ENCODE peak calls at places on chromosomes 11 and 22, in six cellular contexts. One of them, this sample, is unnamed.

GRCh38 chr11:62593434-62594044 is 2.2 kb upstream of the TUT1 start:
- DNase-seq in spleen: peak
- DNase-seq in Peyer's patch: peak
- DNase-seq in astrocyte of the cerebellum: no peak
- DNase-seq in PC-9: peak
- DNase-seq in brain microvascular endothelial cell: peak
- DNase-seq in this sample: no peak

GRCh38 chr11:6667733-6668374 is 12.2 kb upstream of the DCHS1 start:
- DNase-seq in spleen: no peak
- DNase-seq in Peyer's patch: no peak
- DNase-seq in astrocyte of the cerebellum: peak
- DNase-seq in PC-9: no peak
- DNase-seq in brain microvascular endothelial cell: peak
- DNase-seq in this sample: no peak

GRCh38 chr11:130089669-130090063 is 20.0 kb downstream of the APLP2 start:
- DNase-seq in spleen: no peak
- DNase-seq in Peyer's patch: no peak
- DNase-seq in astrocyte of the cerebellum: no peak
- DNase-seq in PC-9: no peak
- DNase-seq in brain microvascular endothelial cell: no peak
- DNase-seq in this sample: no peak

GRCh38 chr11:134529212-134530096 is 117.4 kb upstream of the B3GAT1 start:
- DNase-seq in spleen: no peak
- DNase-seq in Peyer's patch: peak
- DNase-seq in astrocyte of the cerebellum: no peak
- DNase-seq in PC-9: no peak
- DNase-seq in brain microvascular endothelial cell: no peak
- DNase-seq in this sample: no peak

GRCh38 chr11:5620606-5621521 is 3.9 kb upstream of the TRIM34 start:
- DNase-seq in spleen: no peak
- DNase-seq in Peyer's patch: no peak
- DNase-seq in astrocyte of the cerebellum: peak
- DNase-seq in PC-9: peak
- DNase-seq in brain microvascular endothelial cell: peak
- DNase-seq in this sample: peak

GRCh38 chr11:60314607-60315321 is 12.3 kb upstream of the MS4A6E start:
- DNase-seq in spleen: no peak
- DNase-seq in Peyer's patch: no peak
- DNase-seq in astrocyte of the cerebellum: no peak
- DNase-seq in PC-9: no peak
- DNase-seq in brain microvascular endothelial cell: no peak
- DNase-seq in this sample: no peak

GRCh38 chr11:60370811-60371297 is 7.5 kb upstream of the MS4A7 start:
- DNase-seq in spleen: no peak
- DNase-seq in Peyer's patch: no peak
- DNase-seq in astrocyte of the cerebellum: no peak
- DNase-seq in PC-9: peak
- DNase-seq in brain microvascular endothelial cell: peak
- DNase-seq in this sample: no peak

GRCh38 chr11:117663826-117664225 is 133.2 kb downstream of the DSCAML1 start:
- DNase-seq in spleen: peak
- DNase-seq in Peyer's patch: no peak
- DNase-seq in astrocyte of the cerebellum: no peak
- DNase-seq in PC-9: no peak
- DNase-seq in brain microvascular endothelial cell: no peak
- DNase-seq in this sample: no peak

GRCh38 chr11:66388746-66389386 is 17.3 kb upstream of the SLC29A2 start:
- DNase-seq in spleen: peak
- DNase-seq in Peyer's patch: peak
- DNase-seq in astrocyte of the cerebellum: peak
- DNase-seq in PC-9: peak
- DNase-seq in brain microvascular endothelial cell: peak
- DNase-seq in this sample: no peak

GRCh38 chr11:64268687-64269379 is 15.6 kb downstream of the BAD start:
- DNase-seq in spleen: peak
- DNase-seq in Peyer's patch: peak
- DNase-seq in astrocyte of the cerebellum: no peak
- DNase-seq in PC-9: peak
- DNase-seq in brain microvascular endothelial cell: peak
- DNase-seq in this sample: no peak

GRCh38 chr11:17547051-17547577 is at the start of gene OTOG:
- DNase-seq in spleen: no peak
- DNase-seq in Peyer's patch: no peak
- DNase-seq in astrocyte of the cerebellum: no peak
- DNase-seq in PC-9: peak
- DNase-seq in brain microvascular endothelial cell: no peak
- DNase-seq in this sample: no peak

GRCh38 chr11:63909621-63910506 is 7.1 kb downstream of the RCOR2 start:
- DNase-seq in spleen: no peak
- DNase-seq in Peyer's patch: no peak
- DNase-seq in astrocyte of the cerebellum: no peak
- DNase-seq in PC-9: no peak
- DNase-seq in brain microvascular endothelial cell: no peak
- DNase-seq in this sample: no peak

DNA sequence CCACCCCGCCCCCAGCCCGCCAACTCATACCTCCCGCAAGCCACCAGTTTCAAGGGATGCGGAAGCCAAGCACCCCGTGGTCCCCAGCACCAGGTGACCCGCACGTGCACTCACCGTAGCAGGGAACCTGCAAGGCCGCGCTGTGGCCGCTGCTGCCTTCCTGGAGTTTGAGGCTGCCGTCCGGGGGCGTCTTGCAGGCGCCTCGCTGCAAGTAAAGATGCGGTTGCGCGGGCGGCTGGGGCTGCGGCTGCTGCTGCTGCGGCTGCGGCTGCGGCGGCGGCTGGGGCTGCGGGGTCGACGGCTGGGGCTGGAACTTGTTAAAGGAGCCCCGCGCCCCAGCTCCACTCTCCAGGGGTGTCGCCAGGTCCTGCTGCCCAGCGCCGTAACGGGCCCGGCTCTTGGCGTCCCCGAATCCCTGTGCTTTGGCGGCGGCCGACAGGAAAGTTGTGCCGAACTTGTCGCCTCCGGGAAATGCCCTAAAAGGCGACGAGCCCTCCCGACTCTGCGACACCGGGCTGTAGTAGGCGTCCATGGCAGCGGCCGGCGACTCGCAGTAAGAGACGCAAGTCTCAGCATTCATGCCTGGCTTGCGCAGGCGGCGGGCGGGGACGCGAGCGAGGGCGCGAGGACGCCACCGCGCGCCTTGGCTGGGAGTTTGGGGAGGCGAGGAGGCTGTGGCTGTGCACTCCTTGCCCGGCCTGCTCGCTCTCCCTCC is at the start of gene ALX4:
- DNase-seq in spleen: no peak
- DNase-seq in Peyer's patch: no peak
- DNase-seq in astrocyte of the cerebellum: no peak
- DNase-seq in PC-9: no peak
- DNase-seq in brain microvascular endothelial cell: no peak
- DNase-seq in this sample: no peak
- H3K4me3 ChIP-seq in spleen: peak
- H3K4me3 ChIP-seq in Peyer's patch: peak
- H3K4me3 ChIP-seq in astrocyte of the cerebellum: no peak
- H3K4me3 ChIP-seq in PC-9: no peak
- H3K4me3 ChIP-seq in brain microvascular endothelial cell: peak
- H3K4me3 ChIP-seq in this sample: peak

DNA sequence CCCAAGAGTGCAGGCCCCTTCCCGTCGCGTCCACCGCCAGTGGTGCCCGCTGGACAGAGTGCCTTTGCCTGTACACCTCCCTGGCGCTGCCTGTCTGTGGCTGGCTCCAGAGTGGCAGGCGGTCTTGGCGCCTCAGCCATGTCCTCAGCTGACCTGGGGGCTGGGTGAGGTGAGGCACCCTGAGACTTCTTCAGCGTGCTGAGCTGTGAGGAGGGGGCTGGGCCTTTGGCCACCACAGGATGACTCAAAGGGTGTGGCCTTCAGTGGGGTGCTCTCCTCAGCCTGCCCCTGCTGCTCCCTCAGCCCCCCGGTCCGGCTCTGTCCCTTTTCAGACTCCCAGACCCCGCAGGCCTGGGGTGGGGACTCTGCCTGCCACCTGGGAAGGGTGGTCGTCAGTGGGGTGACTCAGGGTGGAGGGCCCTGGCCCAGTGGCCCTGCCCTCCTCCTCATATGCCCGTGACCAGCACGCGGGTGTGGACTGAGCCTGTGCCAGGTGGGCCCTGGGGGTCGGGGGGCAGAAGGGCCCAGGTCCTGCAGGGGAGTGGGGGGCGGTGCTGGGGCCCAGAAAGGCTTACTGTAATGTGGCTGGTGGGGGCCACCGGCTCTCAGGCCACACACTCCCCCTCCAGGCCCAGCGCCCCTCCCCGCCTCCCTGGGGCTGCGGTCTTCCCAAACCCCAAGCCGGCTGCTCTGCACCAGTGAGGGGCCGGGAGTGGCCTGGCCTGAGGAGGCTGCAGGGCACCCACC is 15.9 kb downstream of the CRELD2 start:
- DNase-seq in spleen: peak
- DNase-seq in Peyer's patch: peak
- DNase-seq in astrocyte of the cerebellum: no peak
- DNase-seq in PC-9: peak
- DNase-seq in brain microvascular endothelial cell: no peak
- DNase-seq in this sample: no peak
- H3K4me3 ChIP-seq in spleen: peak
- H3K4me3 ChIP-seq in Peyer's patch: peak
- H3K4me3 ChIP-seq in astrocyte of the cerebellum: peak
- H3K4me3 ChIP-seq in PC-9: no peak
- H3K4me3 ChIP-seq in brain microvascular endothelial cell: no peak
- H3K4me3 ChIP-seq in this sample: peak

DNA sequence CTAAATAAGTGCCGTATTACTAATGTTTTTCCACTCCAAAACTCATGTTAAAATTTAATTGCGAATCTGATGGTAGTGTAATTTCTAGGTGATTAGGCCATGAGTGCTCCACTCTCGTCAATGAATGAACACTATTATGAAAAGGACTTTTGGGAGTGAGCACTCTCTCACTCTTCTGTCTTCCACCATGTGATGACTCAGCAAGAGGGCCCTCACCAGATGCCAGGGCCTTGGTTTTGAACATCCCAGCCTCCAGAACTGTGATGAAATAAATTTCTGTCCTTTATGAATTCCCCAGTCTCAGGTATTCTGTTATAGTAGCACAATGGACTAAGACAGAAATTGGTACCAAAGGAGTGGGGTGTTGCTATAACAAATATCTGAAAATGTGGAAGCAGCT is 8.1 kb downstream of the JRKL start:
- DNase-seq in spleen: no peak
- DNase-seq in Peyer's patch: no peak
- DNase-seq in astrocyte of the cerebellum: no peak
- DNase-seq in PC-9: no peak
- DNase-seq in brain microvascular endothelial cell: no peak
- DNase-seq in this sample: no peak
- H3K4me3 ChIP-seq in spleen: no peak
- H3K4me3 ChIP-seq in Peyer's patch: no peak
- H3K4me3 ChIP-seq in astrocyte of the cerebellum: no peak
- H3K4me3 ChIP-seq in PC-9: no peak
- H3K4me3 ChIP-seq in brain microvascular endothelial cell: no peak
- H3K4me3 ChIP-seq in this sample: no peak

GRCh38 chr22:30607300-30607930 is 441 bp downstream of the TCN2 start:
- DNase-seq in spleen: no peak
- DNase-seq in Peyer's patch: no peak
- DNase-seq in astrocyte of the cerebellum: no peak
- DNase-seq in PC-9: no peak
- DNase-seq in brain microvascular endothelial cell: no peak
- DNase-seq in this sample: no peak
- H3K4me3 ChIP-seq in spleen: peak
- H3K4me3 ChIP-seq in Peyer's patch: peak
- H3K4me3 ChIP-seq in astrocyte of the cerebellum: peak
- H3K4me3 ChIP-seq in PC-9: peak
- H3K4me3 ChIP-seq in brain microvascular endothelial cell: peak
- H3K4me3 ChIP-seq in this sample: peak